ENCODE peak calls at places on chromosomes 1 and 21, in nine cellular contexts. O, N, U, F, Y, C, W, D and S are unnamed samples.

GRCh38 chr21:38380391-38381137 is 117.7 kb downstream of the ERG start:
- DNase-seq in O (no peak), N (no peak), U (no peak), F (no peak), Y (peak; percentile 25), C (no peak), W (no peak), D (no peak), S (no peak)

GRCh38 chr1:100277866-100278265 is 11.8 kb downstream of the RTCA start:
- DNase-seq in O (no peak), N (no peak), U (no peak), F (no peak), Y (no peak), C (no peak), W (peak; percentile 21), D (no peak), S (no peak)

GRCh38 chr1:112508242-112509004 is at the start of gene WNT2B:
- DNase-seq in O (peak; percentile 60), N (no peak), U (peak; percentile 12), F (no peak), Y (no peak), C (peak; percentile 47), W (peak; percentile 86), D (no peak), S (peak; percentile 29)

GRCh38 chr21:38319781-38320180 is 63.0 kb downstream of the KCNJ15 start:
- DNase-seq in O (no peak), N (no peak), U (peak; percentile 83), F (no peak), Y (peak; percentile 76), C (no peak), W (no peak), D (no peak), S (no peak)

GRCh38 chr21:45623436-45623835 is 20.1 kb upstream of the PCBP3 start:
- DNase-seq in O (no peak), N (peak; percentile 21), U (no peak), F (no peak), Y (no peak), C (no peak), W (no peak), D (no peak), S (no peak)

GRCh38 chr1:186806477-186806876 is 22.3 kb upstream of the PLA2G4A start:
- DNase-seq in O (peak; percentile 33), N (no peak), U (peak; percentile 27), F (no peak), Y (peak; percentile 14), C (no peak), W (no peak), D (no peak), S (no peak)

GRCh38 chr1:35726814-35727433 is 8.2 kb upstream of the C1orf216 start:
- DNase-seq in O (peak; percentile 83), N (no peak), U (peak; percentile 22), F (peak; percentile 52), Y (peak; percentile 52), C (peak; percentile 36), W (peak; percentile 77), D (peak; percentile 45), S (peak; percentile 31)

GRCh38 chr1:21318714-21319159 is 28.5 kb upstream of the ECE1 start:
- DNase-seq in O (no peak), N (peak; percentile 79), U (no peak), F (peak; percentile 99), Y (peak; percentile 41), C (peak; percentile 93), W (no peak), D (no peak), S (no peak)

GRCh38 chr1:204177133-204177532 is 11.0 kb upstream of the REN start:
- DNase-seq in O (no peak), N (no peak), U (no peak), F (no peak), Y (no peak), C (no peak), W (peak; percentile 67), D (no peak), S (no peak)

GRCh38 chr21:33374080-33374873 is 28.9 kb upstream of the IFNGR2 start:
- DNase-seq in O (peak; percentile 35), N (no peak), U (peak; percentile 55), F (no peak), Y (peak; percentile 56), C (no peak), W (no peak), D (no peak), S (no peak)

GRCh38 chr1:174274452-174274851 is 115.1 kb downstream of the RABGAP1L start:
- DNase-seq in O (no peak), N (no peak), U (no peak), F (no peak), Y (peak; percentile 13), C (no peak), W (no peak), D (no peak), S (no peak)

GRCh38 chr1:243956448-243956847 is 94.6 kb upstream of the ZBTB18 start:
- DNase-seq in O (no peak), N (no peak), U (no peak), F (no peak), Y (peak; percentile 42), C (no peak), W (no peak), D (no peak), S (no peak)

GRCh38 chr1:231460614-231461013 is 38.5 kb upstream of the EGLN1 start:
- DNase-seq in O (no peak), N (no peak), U (peak; percentile 72), F (no peak), Y (peak; percentile 84), C (no peak), W (no peak), D (no peak), S (peak; percentile 13)

GRCh38 chr21:42216726-42217572 is 2.0 kb upstream of the ABCG1 start:
- DNase-seq in O (no peak), N (no peak), U (no peak), F (no peak), Y (no peak), C (no peak), W (no peak), D (no peak), S (no peak)

GRCh38 chr1:223329664-223330420 is 34.1 kb downstream of the SUSD4 start:
- DNase-seq in O (no peak), N (no peak), U (no peak), F (no peak), Y (peak; percentile 19), C (no peak), W (no peak), D (no peak), S (no peak)

GRCh38 chr1:22731924-22732522 is 21.4 kb downstream of the EPHB2 start:
- DNase-seq in O (peak; percentile 50), N (no peak), U (no peak), F (no peak), Y (no peak), C (no peak), W (peak; percentile 47), D (no peak), S (no peak)

GRCh38 chr21:46317710-46318463 is 5.8 kb downstream of the C21orf58 start:
- DNase-seq in O (peak; percentile 25), N (no peak), U (no peak), F (no peak), Y (no peak), C (no peak), W (no peak), D (no peak), S (no peak)

GRCh38 chr1:13990939-13991338 is 291.0 kb downstream of the PRDM2 start:
- DNase-seq in O (no peak), N (no peak), U (no peak), F (no peak), Y (no peak), C (no peak), W (no peak), D (no peak), S (no peak)

GRCh38 chr21:42571391-42572150 is 57.9 kb downstream of the SLC37A1 start:
- DNase-seq in O (no peak), N (peak; percentile 40), U (no peak), F (peak; percentile 3), Y (no peak), C (no peak), W (no peak), D (no peak), S (no peak)

GRCh38 chr1:81505831-81506230 is 294.9 kb upstream of the ADGRL2 start:
- DNase-seq in O (no peak), N (no peak), U (no peak), F (no peak), Y (no peak), C (no peak), W (no peak), D (no peak), S (no peak)

GRCh38 chr1:29640428-29640785 is 404.1 kb downstream of the PTPRU start:
- DNase-seq in O (no peak), N (no peak), U (no peak), F (no peak), Y (no peak), C (no peak), W (no peak), D (no peak), S (no peak)

GRCh38 chr21:31875424-31876097 is 2.7 kb downstream of the HUNK start:
- DNase-seq in O (no peak), N (no peak), U (no peak), F (no peak), Y (no peak), C (no peak), W (no peak), D (no peak), S (no peak)

DNA sequence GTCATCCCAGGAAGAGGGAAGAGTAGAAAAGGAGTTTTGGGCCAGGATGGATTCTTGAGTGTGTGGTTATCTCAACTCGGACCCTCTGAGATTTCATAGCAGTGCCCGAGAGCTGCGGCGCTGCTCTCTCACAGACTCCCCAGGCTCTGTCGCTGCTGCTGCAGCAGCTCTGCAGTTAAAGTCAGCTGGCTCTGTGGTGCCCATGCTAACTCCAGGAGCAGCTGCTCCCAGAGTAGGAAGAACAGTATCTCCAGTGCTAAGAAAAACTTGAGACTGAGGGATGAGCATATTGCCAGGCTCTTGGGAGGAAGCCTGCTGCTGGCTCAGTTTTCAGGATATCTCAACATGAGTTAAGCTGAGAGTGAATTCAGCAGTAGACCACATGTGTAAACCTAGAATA is 4.4 kb downstream of the LCE2D start:
- DNase-seq in O (no peak), N (no peak), U (no peak), F (no peak), Y (no peak), C (no peak), W (no peak), D (no peak), S (no peak)
- H3K9me3 ChIP-seq in O (peaks cover 24% of the 10 kb centered on the region), N (no peaks in the 10 kb centered on the region), U (no peaks in the 10 kb centered on the region), F (no peaks in the 10 kb centered on the region), Y (no peaks in the 10 kb centered on the region), C (no peaks in the 10 kb centered on the region), W (no peaks in the 10 kb centered on the region), D (peaks cover 7% of the 10 kb centered on the region), S (no peaks in the 10 kb centered on the region)

GRCh38 chr1:84603941-84604830 is 29.9 kb upstream of the CTBS start:
- DNase-seq in O (peak; percentile 30), N (no peak), U (peak; percentile 96), F (peak; percentile 53), Y (peak; percentile 90), C (no peak), W (peak; percentile 40), D (no peak), S (no peak)
- H3K9me3 ChIP-seq in O (peaks cover 23% of the 10 kb centered on the region), N (no peaks in the 10 kb centered on the region), U (peaks cover 9% of the 10 kb centered on the region), F (no peaks in the 10 kb centered on the region), Y (peaks cover 2% of the 10 kb centered on the region), C (no peaks in the 10 kb centered on the region), W (no peaks in the 10 kb centered on the region), D (peaks cover 16% of the 10 kb centered on the region), S (peaks cover 10% of the 10 kb centered on the region)

GRCh38 chr21:20592482-20592881 is 405.7 kb upstream of the NCAM2 start:
- DNase-seq in O (no peak), N (no peak), U (no peak), F (no peak), Y (no peak), C (no peak), W (no peak), D (no peak), S (no peak)
- H3K9me3 ChIP-seq in O (peaks cover 8% of the 10 kb centered on the region), N (no peaks in the 10 kb centered on the region), U (peaks cover 4% of the 10 kb centered on the region), F (no peaks in the 10 kb centered on the region), Y (no peaks in the 10 kb centered on the region), C (no peaks in the 10 kb centered on the region), W (no peaks in the 10 kb centered on the region), D (peaks cover 13% of the 10 kb centered on the region), S (no peaks in the 10 kb centered on the region)

GRCh38 chr1:24514946-24515345 is 12.3 kb downstream of the RCAN3 start:
- DNase-seq in O (no peak), N (no peak), U (no peak), F (no peak), Y (no peak), C (no peak), W (no peak), D (no peak), S (no peak)
- H3K9me3 ChIP-seq in O (no peaks in the 10 kb centered on the region), N (no peaks in the 10 kb centered on the region), U (no peaks in the 10 kb centered on the region), F (no peaks in the 10 kb centered on the region), Y (no peaks in the 10 kb centered on the region), C (no peaks in the 10 kb centered on the region), W (no peaks in the 10 kb centered on the region), D (no peaks in the 10 kb centered on the region), S (no peaks in the 10 kb centered on the region)